ENCODE peak calls at places on chromosome 10, in five cellular contexts. One of them, this sample, is unnamed.
A peak's percentile ranks its signal among the peaks of the same experiment; 100 is the strongest.

GRCh38 chr10:124095096-124095495 is 1.7 kb upstream of the CHST15 start:
- DNase-seq in PC-9: no peak
- DNase-seq in ovary: no peak
- DNase-seq in AG10803: no peak
- DNase-seq in CD8-positive, alpha-beta T cell: no peak
- DNase-seq in this sample: no peak

GRCh38 chr10:117001144-117001543 is 3.8 kb downstream of the SHTN1 start:
- DNase-seq in CD8-positive, alpha-beta T cell: no peak
- DNase-seq in PC-9: no peak
- DNase-seq in AG10803: no peak
- DNase-seq in ovary: no peak
- DNase-seq in this sample: no peak

GRCh38 chr10:48442809-48443177 is 136.3 kb downstream of the MAPK8 start:
- DNase-seq in AG10803: no peak
- DNase-seq in PC-9: no peak
- DNase-seq in ovary: no peak
- DNase-seq in CD8-positive, alpha-beta T cell: no peak
- DNase-seq in this sample: no peak

GRCh38 chr10:129441391-129442009 is 25.5 kb upstream of the MGMT start:
- DNase-seq in PC-9: no peak
- DNase-seq in ovary: no peak
- DNase-seq in CD8-positive, alpha-beta T cell: no peak
- DNase-seq in AG10803: no peak
- DNase-seq in this sample: no peak

GRCh38 chr10:123241391-123242141 is 87.4 kb downstream of the BUB3 start:
- DNase-seq in AG10803: no peak
- DNase-seq in PC-9: no peak
- DNase-seq in ovary: no peak
- DNase-seq in CD8-positive, alpha-beta T cell: peak; percentile 38
- DNase-seq in this sample: no peak

GRCh38 chr10:124394583-124394982 is 24.1 kb downstream of the OAT start:
- DNase-seq in ovary: no peak
- DNase-seq in PC-9: peak; percentile 89
- DNase-seq in AG10803: no peak
- DNase-seq in CD8-positive, alpha-beta T cell: no peak
- DNase-seq in this sample: no peak

GRCh38 chr10:14658331-14659122 is 116.2 kb downstream of the FAM107B start:
- DNase-seq in CD8-positive, alpha-beta T cell: no peak
- DNase-seq in AG10803: peak; percentile 28
- DNase-seq in ovary: no peak
- DNase-seq in PC-9: peak; percentile 95
- DNase-seq in this sample: peak; percentile 54

GRCh38 chr10:122126763-122127659 is 138.0 kb downstream of the TACC2 start:
- DNase-seq in ovary: no peak
- DNase-seq in CD8-positive, alpha-beta T cell: no peak
- DNase-seq in AG10803: peak; percentile 93
- DNase-seq in PC-9: peak; percentile 78
- DNase-seq in this sample: peak; percentile 90

GRCh38 chr10:103706047-103706446 is 149.3 kb downstream of the SH3PXD2A start:
- DNase-seq in CD8-positive, alpha-beta T cell: no peak
- DNase-seq in AG10803: no peak
- DNase-seq in PC-9: no peak
- DNase-seq in ovary: no peak
- DNase-seq in this sample: no peak

GRCh38 chr10:109922976-109923921 is at the start of gene XPNPEP1:
- DNase-seq in PC-9: peak; percentile 52
- DNase-seq in ovary: peak; percentile 90
- DNase-seq in CD8-positive, alpha-beta T cell: peak; percentile 78
- DNase-seq in AG10803: peak; percentile 86
- DNase-seq in this sample: peak; percentile 95

GRCh38 chr10:109926141-109926745 is 2.9 kb upstream of the XPNPEP1 start:
- DNase-seq in PC-9: no peak
- DNase-seq in CD8-positive, alpha-beta T cell: no peak
- DNase-seq in AG10803: peak; percentile 54
- DNase-seq in ovary: no peak
- DNase-seq in this sample: no peak

GRCh38 chr10:109924947-109925620 is 1.8 kb upstream of the XPNPEP1 start:
- DNase-seq in AG10803: no peak
- DNase-seq in ovary: no peak
- DNase-seq in CD8-positive, alpha-beta T cell: no peak
- DNase-seq in PC-9: no peak
- DNase-seq in this sample: no peak

GRCh38 chr10:109922353-109922975 is 847 bp downstream of the XPNPEP1 start:
- DNase-seq in AG10803: no peak
- DNase-seq in PC-9: no peak
- DNase-seq in CD8-positive, alpha-beta T cell: no peak
- DNase-seq in ovary: no peak
- DNase-seq in this sample: no peak

DNA sequence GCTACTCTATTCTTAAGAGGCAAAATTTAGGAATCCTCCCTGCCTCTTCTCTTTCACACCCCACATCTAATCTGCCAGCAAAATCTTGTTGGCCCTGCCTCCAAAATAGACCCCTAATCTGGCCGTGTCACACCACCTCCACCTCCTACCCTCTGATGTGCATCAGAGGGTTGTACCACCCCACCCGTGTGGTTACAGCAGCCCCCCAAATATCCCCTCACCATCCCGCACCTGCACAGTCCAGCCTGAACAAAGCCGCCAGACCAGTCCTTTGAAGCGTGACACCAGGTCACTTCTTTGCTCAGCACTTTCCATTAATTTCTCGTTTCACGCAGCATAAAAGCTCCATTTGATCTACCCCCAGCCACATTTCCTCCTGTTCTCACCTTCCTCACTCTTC is 789 bp upstream of the XPNPEP1 start:
- DNase-seq in ovary: no peak
- DNase-seq in CD8-positive, alpha-beta T cell: no peak
- DNase-seq in AG10803: no peak
- DNase-seq in PC-9: no peak
- DNase-seq in this sample: no peak
- H3K4me3 ChIP-seq in ovary: no peak overlapping the region
- H3K4me3 ChIP-seq in CD8-positive, alpha-beta T cell: no peak overlapping the region
- H3K4me3 ChIP-seq in AG10803: no peak overlapping the region
- H3K4me3 ChIP-seq in PC-9: peak overlapping the region; percentile 69
- H3K4me3 ChIP-seq in this sample: no peak overlapping the region

DNA sequence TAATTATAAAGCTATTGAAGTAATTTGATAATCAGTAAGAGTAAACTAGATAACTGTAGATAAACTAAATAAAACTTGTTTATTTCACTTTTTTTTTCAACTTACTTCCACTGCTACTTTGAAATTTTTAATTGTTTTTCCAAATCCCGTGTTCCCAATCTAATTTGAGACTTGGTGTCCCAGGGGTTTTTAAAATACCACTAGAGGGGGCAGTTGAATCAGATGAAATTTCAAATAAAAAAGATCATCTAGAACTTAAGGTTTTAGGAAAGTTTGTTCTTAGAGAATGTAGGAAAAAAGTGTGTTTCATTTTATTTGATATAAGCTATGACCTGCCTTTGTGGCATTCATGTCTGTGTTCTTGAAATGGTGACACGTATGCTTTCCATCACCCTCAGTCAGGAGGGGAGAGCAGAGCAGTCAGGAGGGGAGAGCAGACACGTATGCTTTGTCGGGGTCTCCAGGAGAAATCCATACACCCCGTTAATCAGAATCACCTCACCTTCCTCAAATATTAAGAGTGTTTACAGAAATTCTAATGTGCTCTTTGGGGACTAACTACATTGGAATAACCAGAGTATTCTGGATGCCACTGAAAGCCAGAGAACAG is 49.9 kb downstream of the C10orf67 start:
- DNase-seq in ovary: no peak
- DNase-seq in AG10803: peak; percentile 16
- DNase-seq in PC-9: no peak
- DNase-seq in CD8-positive, alpha-beta T cell: no peak
- DNase-seq in this sample: peak; percentile 27
- TF ChIP-seq CTCF in ovary: no peak
- TF ChIP-seq CTCF in AG10803: peak; percentile 61
- TF ChIP-seq CTCF in PC-9: peak; percentile 69
- TF ChIP-seq CTCF in CD8-positive, alpha-beta T cell: no peak
- TF ChIP-seq CTCF in this sample: peak; percentile 35

GRCh38 chr10:79246209-79246581 is 101.1 kb upstream of the PPIF start:
- DNase-seq in AG10803: peak; percentile 57
- DNase-seq in PC-9: no peak
- DNase-seq in CD8-positive, alpha-beta T cell: no peak
- DNase-seq in ovary: peak; percentile 74
- DNase-seq in this sample: no peak

GRCh38 chr10:79243211-79244067 is 103.8 kb upstream of the PPIF start:
- DNase-seq in PC-9: no peak
- DNase-seq in ovary: no peak
- DNase-seq in CD8-positive, alpha-beta T cell: peak; percentile 50
- DNase-seq in AG10803: no peak
- DNase-seq in this sample: no peak

GRCh38 chr10:79245539-79246208 is 101.6 kb upstream of the PPIF start:
- DNase-seq in AG10803: peak; percentile 37
- DNase-seq in PC-9: no peak
- DNase-seq in ovary: no peak
- DNase-seq in CD8-positive, alpha-beta T cell: no peak
- DNase-seq in this sample: peak; percentile 41

GRCh38 chr10:79244068-79244442 is 103.2 kb upstream of the PPIF start:
- DNase-seq in ovary: no peak
- DNase-seq in PC-9: no peak
- DNase-seq in AG10803: no peak
- DNase-seq in CD8-positive, alpha-beta T cell: no peak
- DNase-seq in this sample: no peak

GRCh38 chr10:79244841-79245504 is 102.3 kb upstream of the PPIF start:
- DNase-seq in ovary: no peak
- DNase-seq in AG10803: peak; percentile 30
- DNase-seq in PC-9: no peak
- DNase-seq in CD8-positive, alpha-beta T cell: peak; percentile 38
- DNase-seq in this sample: no peak
- H3K4me3 ChIP-seq in ovary: no peak overlapping the region
- H3K4me3 ChIP-seq in AG10803: no peak overlapping the region
- H3K4me3 ChIP-seq in PC-9: no peak overlapping the region
- H3K4me3 ChIP-seq in CD8-positive, alpha-beta T cell: no peak overlapping the region
- H3K4me3 ChIP-seq in this sample: no peak overlapping the region

GRCh38 chr10:6191147-6191546 is 11.6 kb upstream of the PFKFB3 start:
- DNase-seq in ovary: no peak
- DNase-seq in PC-9: no peak
- DNase-seq in AG10803: no peak
- DNase-seq in CD8-positive, alpha-beta T cell: no peak
- DNase-seq in this sample: no peak
- TF ChIP-seq CTCF in ovary: no peak
- TF ChIP-seq CTCF in PC-9: no peak
- TF ChIP-seq CTCF in AG10803: no peak
- TF ChIP-seq CTCF in CD8-positive, alpha-beta T cell: no peak
- TF ChIP-seq CTCF in this sample: no peak

GRCh38 chr10:34523017-34523767 is 291.9 kb downstream of the PARD3 start:
- DNase-seq in ovary: no peak
- DNase-seq in AG10803: peak; percentile 20
- DNase-seq in CD8-positive, alpha-beta T cell: no peak
- DNase-seq in PC-9: no peak
- DNase-seq in this sample: peak; percentile 76
- H3K4me3 ChIP-seq in ovary: no peak overlapping the region
- H3K4me3 ChIP-seq in AG10803: no peak overlapping the region
- H3K4me3 ChIP-seq in CD8-positive, alpha-beta T cell: no peak overlapping the region
- H3K4me3 ChIP-seq in PC-9: no peak overlapping the region
- H3K4me3 ChIP-seq in this sample: no peak overlapping the region

GRCh38 chr10:101566333-101567164 is 21.5 kb downstream of the POLL start:
- DNase-seq in PC-9: no peak
- DNase-seq in AG10803: no peak
- DNase-seq in ovary: peak; percentile 38
- DNase-seq in CD8-positive, alpha-beta T cell: no peak
- DNase-seq in this sample: peak; percentile 48
- TF ChIP-seq CTCF in PC-9: no peak
- TF ChIP-seq CTCF in AG10803: no peak
- TF ChIP-seq CTCF in ovary: no peak
- TF ChIP-seq CTCF in CD8-positive, alpha-beta T cell: no peak
- TF ChIP-seq CTCF in this sample: no peak

DNA sequence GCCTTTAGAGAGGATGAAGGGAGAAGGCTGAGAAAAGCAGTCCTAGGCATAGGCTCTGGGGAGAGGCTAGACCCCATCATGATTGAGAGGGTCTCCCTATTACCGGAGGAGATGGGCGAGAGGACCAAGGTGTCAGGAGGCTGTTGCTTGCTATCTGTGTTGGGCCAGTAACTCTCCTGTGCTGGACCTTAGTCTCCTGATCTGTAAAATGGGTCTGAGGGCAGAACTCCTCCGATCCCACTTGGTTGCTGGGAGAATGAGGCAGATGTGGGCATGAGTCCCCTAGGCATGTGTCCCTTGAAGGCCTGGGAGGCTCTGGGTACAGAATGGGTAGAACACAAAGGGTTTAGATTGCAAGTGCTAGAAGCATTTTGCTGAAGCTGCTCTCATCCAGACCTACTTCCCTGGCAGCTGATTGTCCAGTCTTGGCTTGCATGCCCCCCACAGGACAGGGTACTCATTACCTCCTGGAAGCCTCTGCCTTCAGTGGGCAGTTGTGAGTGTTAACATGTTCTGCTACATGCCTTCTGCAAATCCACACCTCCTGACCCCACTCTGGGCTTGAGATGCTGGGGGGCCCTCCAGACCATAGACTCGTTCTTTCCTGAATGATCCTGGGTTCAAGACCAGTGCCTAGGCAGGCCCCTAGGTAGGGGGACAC is 4.4 kb downstream of the ZMIZ1 start:
- DNase-seq in CD8-positive, alpha-beta T cell: no peak
- DNase-seq in AG10803: no peak
- DNase-seq in ovary: no peak
- DNase-seq in PC-9: no peak
- DNase-seq in this sample: no peak
- H3K4me3 ChIP-seq in CD8-positive, alpha-beta T cell: no peak overlapping the region
- H3K4me3 ChIP-seq in AG10803: no peak overlapping the region
- H3K4me3 ChIP-seq in ovary: peak overlapping the region; percentile 15
- H3K4me3 ChIP-seq in PC-9: no peak overlapping the region
- H3K4me3 ChIP-seq in this sample: no peak overlapping the region

DNA sequence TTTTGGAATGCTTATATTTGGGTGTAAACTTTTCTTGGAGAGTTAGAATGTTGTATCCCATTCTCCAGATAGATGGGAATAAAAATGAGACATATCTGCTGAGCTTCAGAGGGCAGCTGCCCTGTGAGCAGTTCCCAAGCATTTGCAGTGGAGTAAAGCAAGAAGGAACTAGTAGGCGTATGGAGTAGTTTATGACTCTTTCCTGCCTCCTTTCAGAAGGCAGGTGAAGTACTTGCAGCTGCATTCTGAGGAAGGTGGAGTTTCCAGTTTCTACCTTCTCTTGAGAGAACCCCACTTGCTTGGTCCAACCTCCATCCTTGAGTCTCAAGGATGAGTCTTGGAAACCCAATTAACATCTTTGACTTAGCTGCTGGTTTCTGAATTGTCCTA is 563.6 kb downstream of the LRMDA start:
- DNase-seq in ovary: no peak
- DNase-seq in AG10803: no peak
- DNase-seq in PC-9: no peak
- DNase-seq in CD8-positive, alpha-beta T cell: no peak
- DNase-seq in this sample: no peak
- TF ChIP-seq CTCF in ovary: no peak
- TF ChIP-seq CTCF in AG10803: no peak
- TF ChIP-seq CTCF in PC-9: no peak
- TF ChIP-seq CTCF in CD8-positive, alpha-beta T cell: no peak
- TF ChIP-seq CTCF in this sample: no peak

GRCh38 chr10:110336111-110336721 is 31.5 kb upstream of the SMNDC1 start:
- DNase-seq in CD8-positive, alpha-beta T cell: no peak
- DNase-seq in AG10803: peak; percentile 99
- DNase-seq in ovary: peak; percentile 52
- DNase-seq in PC-9: peak; percentile 92
- DNase-seq in this sample: peak; percentile 96
- H3K4me3 ChIP-seq in CD8-positive, alpha-beta T cell: no peak overlapping the region
- H3K4me3 ChIP-seq in AG10803: peak overlapping the region; percentile 19
- H3K4me3 ChIP-seq in ovary: no peak overlapping the region
- H3K4me3 ChIP-seq in PC-9: no peak overlapping the region
- H3K4me3 ChIP-seq in this sample: no peak overlapping the region

This sample was measured in foreskin fibroblast.